ENCODE peak calls at places on chromosome 7, in six cellular contexts. One of them, this sample, is unnamed.

GRCh38 chr7:91876391-91877133 is 3.9 kb downstream of the MTERF1 start:
- DNase-seq in HepG2: no peak
- DNase-seq in GM12878: no peak
- DNase-seq in HCT116: no peak
- DNase-seq in K562: peak; percentile 27
- DNase-seq in H1: no peak
- DNase-seq in this sample: no peak

GRCh38 chr7:19958309-19958896 is 185.0 kb upstream of the TMEM196 start:
- DNase-seq in HepG2: peak; percentile 1
- DNase-seq in GM12878: no peak
- DNase-seq in HCT116: peak; percentile 95
- DNase-seq in K562: no peak
- DNase-seq in H1: no peak
- DNase-seq in this sample: no peak

GRCh38 chr7:42492895-42493294 is 255.9 kb upstream of the GLI3 start:
- DNase-seq in HepG2: no peak
- DNase-seq in GM12878: no peak
- DNase-seq in HCT116: no peak
- DNase-seq in K562: no peak
- DNase-seq in H1: no peak
- DNase-seq in this sample: no peak

GRCh38 chr7:87451187-87451586 is 24.3 kb downstream of the ABCB4 start:
- DNase-seq in HepG2: no peak
- DNase-seq in GM12878: no peak
- DNase-seq in HCT116: no peak
- DNase-seq in K562: no peak
- DNase-seq in H1: no peak
- DNase-seq in this sample: no peak

GRCh38 chr7:20140278-20141058 is 76.7 kb downstream of the MACC1 start:
- DNase-seq in HepG2: no peak
- DNase-seq in GM12878: no peak
- DNase-seq in HCT116: no peak
- DNase-seq in K562: no peak
- DNase-seq in H1: no peak
- DNase-seq in this sample: no peak

GRCh38 chr7:84025332-84025927 is 169.2 kb downstream of the SEMA3A start:
- DNase-seq in HepG2: peak; percentile 75
- DNase-seq in GM12878: no peak
- DNase-seq in HCT116: peak; percentile 51
- DNase-seq in K562: peak; percentile 5
- DNase-seq in H1: peak; percentile 15
- DNase-seq in this sample: no peak

GRCh38 chr7:1607686-1608085 is 37.9 kb upstream of the PSMG3 start:
- DNase-seq in HepG2: no peak
- DNase-seq in GM12878: no peak
- DNase-seq in HCT116: no peak
- DNase-seq in K562: no peak
- DNase-seq in H1: no peak
- DNase-seq in this sample: peak; percentile 30

GRCh38 chr7:70660154-70660818 is 471.7 kb upstream of the GALNT17 start:
- DNase-seq in HepG2: no peak
- DNase-seq in GM12878: no peak
- DNase-seq in HCT116: no peak
- DNase-seq in K562: no peak
- DNase-seq in H1: no peak
- DNase-seq in this sample: no peak

GRCh38 chr7:121088870-121089269 is 100.4 kb downstream of the CPED1 start:
- DNase-seq in HepG2: no peak
- DNase-seq in GM12878: no peak
- DNase-seq in HCT116: no peak
- DNase-seq in K562: peak; percentile 50
- DNase-seq in H1: no peak
- DNase-seq in this sample: no peak

GRCh38 chr7:71286336-71286735 is 154.4 kb downstream of the GALNT17 start:
- DNase-seq in HepG2: no peak
- DNase-seq in GM12878: no peak
- DNase-seq in HCT116: no peak
- DNase-seq in K562: no peak
- DNase-seq in H1: no peak
- DNase-seq in this sample: no peak

GRCh38 chr7:78702770-78703169 is 750.7 kb downstream of the MAGI2 start:
- DNase-seq in HepG2: no peak
- DNase-seq in GM12878: no peak
- DNase-seq in HCT116: no peak
- DNase-seq in K562: no peak
- DNase-seq in H1: no peak
- DNase-seq in this sample: no peak

GRCh38 chr7:131808736-131809135 is 252.3 kb upstream of the PODXL start:
- DNase-seq in HepG2: no peak
- DNase-seq in GM12878: no peak
- DNase-seq in HCT116: no peak
- DNase-seq in K562: no peak
- DNase-seq in H1: no peak
- DNase-seq in this sample: no peak

GRCh38 chr7:26208040-26208439 is 6.5 kb downstream of the CBX3 start:
- DNase-seq in HepG2: no peak
- DNase-seq in GM12878: no peak
- DNase-seq in HCT116: no peak
- DNase-seq in K562: no peak
- DNase-seq in H1: no peak
- DNase-seq in this sample: no peak

GRCh38 chr7:93055543-93056107 is 62.2 kb downstream of the SAMD9 start:
- DNase-seq in HepG2: peak; percentile 34
- DNase-seq in GM12878: no peak
- DNase-seq in HCT116: no peak
- DNase-seq in K562: peak; percentile 58
- DNase-seq in H1: no peak
- DNase-seq in this sample: no peak

GRCh38 chr7:88758355-88759215 is 915 bp upstream of the ZNF804B start:
- DNase-seq in HepG2: no peak
- DNase-seq in GM12878: no peak
- DNase-seq in HCT116: no peak
- DNase-seq in K562: peak; percentile 44
- DNase-seq in H1: peak; percentile 9
- DNase-seq in this sample: peak; percentile 37

GRCh38 chr7:90461216-90461615 is 8.2 kb upstream of the PTTG1IP2 start:
- DNase-seq in HepG2: no peak
- DNase-seq in GM12878: no peak
- DNase-seq in HCT116: no peak
- DNase-seq in K562: no peak
- DNase-seq in H1: no peak
- DNase-seq in this sample: no peak

GRCh38 chr7:123747620-123748141 is 1.1 kb downstream of the WASL start:
- DNase-seq in HepG2: peak; percentile 87
- DNase-seq in GM12878: no peak
- DNase-seq in HCT116: peak; percentile 39
- DNase-seq in K562: peak; percentile 89
- DNase-seq in H1: peak; percentile 34
- DNase-seq in this sample: peak; percentile 69

GRCh38 chr7:153433223-153433622 is 619.0 kb upstream of the DPP6 start:
- DNase-seq in HepG2: no peak
- DNase-seq in GM12878: no peak
- DNase-seq in HCT116: no peak
- DNase-seq in K562: peak; percentile 22
- DNase-seq in H1: no peak
- DNase-seq in this sample: no peak

GRCh38 chr7:74672343-74672915 is 14.9 kb downstream of the GTF2I start:
- DNase-seq in HepG2: no peak
- DNase-seq in GM12878: no peak
- DNase-seq in HCT116: no peak
- DNase-seq in K562: no peak
- DNase-seq in H1: no peak
- DNase-seq in this sample: no peak

GRCh38 chr7:47333131-47333887 is 248.6 kb downstream of the TNS3 start:
- DNase-seq in HepG2: no peak
- DNase-seq in GM12878: no peak
- DNase-seq in HCT116: no peak
- DNase-seq in K562: no peak
- DNase-seq in H1: no peak
- DNase-seq in this sample: no peak

GRCh38 chr7:130435455-130435854 is 5.4 kb downstream of the CEP41 start:
- DNase-seq in HepG2: no peak
- DNase-seq in GM12878: no peak
- DNase-seq in HCT116: no peak
- DNase-seq in K562: no peak
- DNase-seq in H1: no peak
- DNase-seq in this sample: no peak

GRCh38 chr7:76262683-76263402 is 39.6 kb upstream of the HSPB1 start:
- DNase-seq in HepG2: peak; percentile 68
- DNase-seq in GM12878: no peak
- DNase-seq in HCT116: peak; percentile 69
- DNase-seq in K562: peak; percentile 86
- DNase-seq in H1: peak; percentile 69
- DNase-seq in this sample: peak; percentile 82

GRCh38 chr7:39313958-39314357 is 252.2 kb upstream of the YAE1 start:
- DNase-seq in HepG2: no peak
- DNase-seq in GM12878: no peak
- DNase-seq in HCT116: no peak
- DNase-seq in K562: no peak
- DNase-seq in H1: no peak
- DNase-seq in this sample: no peak

GRCh38 chr7:107900496-107900895 is 9.5 kb downstream of the DLD start:
- DNase-seq in HepG2: no peak
- DNase-seq in GM12878: no peak
- DNase-seq in HCT116: no peak
- DNase-seq in K562: no peak
- DNase-seq in H1: no peak
- DNase-seq in this sample: no peak

GRCh38 chr7:156001496-156002260 is 189.4 kb upstream of the SHH start:
- DNase-seq in HepG2: no peak
- DNase-seq in GM12878: no peak
- DNase-seq in HCT116: no peak
- DNase-seq in K562: no peak
- DNase-seq in H1: no peak
- DNase-seq in this sample: no peak

GRCh38 chr7:43764039-43764789 is 5.7 kb downstream of the BLVRA start:
- DNase-seq in HepG2: peak; percentile 58
- DNase-seq in GM12878: no peak
- DNase-seq in HCT116: no peak
- DNase-seq in K562: peak; percentile 85
- DNase-seq in H1: no peak
- DNase-seq in this sample: no peak

GRCh38 chr7:40192036-40192435 is 57.2 kb downstream of the SUGCT start:
- DNase-seq in HepG2: no peak
- DNase-seq in GM12878: no peak
- DNase-seq in HCT116: no peak
- DNase-seq in K562: no peak
- DNase-seq in H1: no peak
- DNase-seq in this sample: no peak

DNA sequence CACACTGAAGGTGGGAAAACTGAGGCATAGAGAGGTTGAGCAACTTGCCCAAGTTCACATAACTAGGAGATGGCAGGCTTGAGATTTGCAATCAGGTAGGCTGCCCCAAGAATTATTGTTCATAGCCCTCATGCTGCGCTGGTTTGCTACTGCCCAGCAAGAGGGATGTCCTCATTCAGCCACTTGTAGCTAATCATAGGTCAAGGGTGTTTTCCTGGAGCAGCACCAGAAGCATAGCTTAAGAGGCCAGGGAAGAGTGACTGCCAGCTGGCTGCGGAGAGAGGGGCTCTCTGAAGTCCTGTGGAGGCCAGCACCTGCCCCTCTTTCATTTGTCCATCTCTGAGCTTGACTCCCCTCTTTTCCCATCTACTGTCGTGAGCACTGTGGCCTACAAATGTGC is 15.0 kb downstream of the CDHR3 start:
- DNase-seq in HepG2: no peak
- DNase-seq in GM12878: no peak
- DNase-seq in HCT116: no peak
- DNase-seq in K562: no peak
- DNase-seq in H1: no peak
- DNase-seq in this sample: no peak
- TF ChIP-seq ATF3 in HepG2: no peak
- TF ChIP-seq ATF3 in GM12878: no peak
- TF ChIP-seq ATF3 in HCT116: no peak
- TF ChIP-seq ATF3 in K562: no peak
- TF ChIP-seq ATF3 in H1: no peak
- TF ChIP-seq ATF3 in this sample: no peak

GRCh38 chr7:82527831-82528230 is 84.3 kb upstream of the CACNA2D1 start:
- DNase-seq in HepG2: no peak
- DNase-seq in GM12878: no peak
- DNase-seq in HCT116: no peak
- DNase-seq in K562: no peak
- DNase-seq in H1: no peak
- DNase-seq in this sample: no peak
- TF ChIP-seq ATF3 in HepG2: no peak
- TF ChIP-seq ATF3 in GM12878: no peak
- TF ChIP-seq ATF3 in HCT116: no peak
- TF ChIP-seq ATF3 in K562: no peak
- TF ChIP-seq ATF3 in H1: no peak
- TF ChIP-seq ATF3 in this sample: no peak

GRCh38 chr7:17558558-17559332 is 260.3 kb downstream of the AHR start:
- DNase-seq in HepG2: no peak
- DNase-seq in GM12878: no peak
- DNase-seq in HCT116: no peak
- DNase-seq in K562: no peak
- DNase-seq in H1: no peak
- DNase-seq in this sample: no peak

GRCh38 chr7:17560516-17560915 is 262.1 kb downstream of the AHR start:
- DNase-seq in HepG2: no peak
- DNase-seq in GM12878: no peak
- DNase-seq in HCT116: no peak
- DNase-seq in K562: no peak
- DNase-seq in H1: no peak
- DNase-seq in this sample: no peak

GRCh38 chr7:17559388-17559787 is 260.9 kb downstream of the AHR start:
- DNase-seq in HepG2: no peak
- DNase-seq in GM12878: no peak
- DNase-seq in HCT116: no peak
- DNase-seq in K562: no peak
- DNase-seq in H1: no peak
- DNase-seq in this sample: no peak

GRCh38 chr7:17558135-17558534 is 259.7 kb downstream of the AHR start:
- DNase-seq in HepG2: no peak
- DNase-seq in GM12878: no peak
- DNase-seq in HCT116: no peak
- DNase-seq in K562: no peak
- DNase-seq in H1: no peak
- DNase-seq in this sample: no peak

DNA sequence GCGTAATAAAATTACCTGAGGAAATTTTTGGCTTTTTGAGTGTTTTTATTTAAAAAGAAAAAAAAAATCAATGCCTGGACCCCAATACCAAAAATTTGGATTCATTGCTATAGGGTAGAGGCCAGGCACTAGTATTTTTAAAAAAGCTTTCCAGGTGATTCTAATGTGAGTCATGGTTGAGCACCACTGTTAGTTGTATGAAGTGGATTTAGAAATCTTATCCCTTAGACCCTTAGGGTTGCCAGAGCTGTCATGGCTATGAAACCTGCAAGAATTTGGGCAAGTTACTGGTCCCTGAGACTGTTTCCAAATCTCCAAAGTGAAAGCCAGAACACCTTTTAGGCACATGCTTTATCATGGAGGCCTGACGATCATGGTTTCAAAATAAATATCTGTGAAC is 262.5 kb downstream of the AHR start:
- DNase-seq in HepG2: no peak
- DNase-seq in GM12878: no peak
- DNase-seq in HCT116: no peak
- DNase-seq in K562: no peak
- DNase-seq in H1: no peak
- DNase-seq in this sample: no peak
- TF ChIP-seq ATF3 in HepG2: no peak
- TF ChIP-seq ATF3 in GM12878: no peak
- TF ChIP-seq ATF3 in HCT116: no peak
- TF ChIP-seq ATF3 in K562: no peak
- TF ChIP-seq ATF3 in H1: no peak
- TF ChIP-seq ATF3 in this sample: no peak

GRCh38 chr7:117230276-117231046 is 92.4 kb downstream of the WNT2 start:
- DNase-seq in HepG2: no peak
- DNase-seq in GM12878: peak; percentile 66
- DNase-seq in HCT116: no peak
- DNase-seq in K562: peak; percentile 24
- DNase-seq in H1: no peak
- DNase-seq in this sample: no peak
- TF ChIP-seq ATF3 in HepG2: no peak
- TF ChIP-seq ATF3 in GM12878: no peak
- TF ChIP-seq ATF3 in HCT116: no peak
- TF ChIP-seq ATF3 in K562: no peak
- TF ChIP-seq ATF3 in H1: no peak
- TF ChIP-seq ATF3 in this sample: no peak